ENCODE peak calls at places on chromosomes 12 and 14, in four cellular contexts. V is HepG2, F is K562, M is H1. I is an unnamed sample.

GRCh38 chr12:80838708-80839107 is 99.0 kb downstream of the LIN7A start:
- DNase-seq in V (peak; percentile 2), F (no peak), M (no peak), I (no peak)

GRCh38 chr12:77299001-77299400 is 233.6 kb upstream of the E2F7 start:
- DNase-seq in V (no peak), F (no peak), M (no peak), I (no peak)

GRCh38 chr12:52312086-52312485 is 9.1 kb downstream of the KRT83 start:
- DNase-seq in V (no peak), F (no peak), M (no peak), I (no peak)

GRCh38 chr12:28872654-28873268 is 276.3 kb upstream of the FAR2 start:
- DNase-seq in V (peak; percentile 21), F (peak; percentile 57), M (peak; percentile 77), I (peak; percentile 67)

GRCh38 chr12:117213295-117213808 is 23.1 kb upstream of the FBXO21 start:
- DNase-seq in V (no peak), F (no peak), M (no peak), I (no peak)

GRCh38 chr12:16348435-16349131 is 1.1 kb downstream of the MGST1 start:
- DNase-seq in V (no peak), F (no peak), M (no peak), I (peak; percentile 19)

GRCh38 chr12:51320695-51321320 is 3.2 kb downstream of the BIN2 start:
- DNase-seq in V (no peak), F (peak; percentile 85), M (no peak), I (peak; percentile 26)

GRCh38 chr14:92382677-92383076 is 59.7 kb downstream of the SLC24A4 start:
- DNase-seq in V (no peak), F (no peak), M (no peak), I (no peak)

GRCh38 chr12:52082026-52082667 is 2.6 kb downstream of the SMIM41 start:
- DNase-seq in V (peak; percentile 41), F (no peak), M (no peak), I (peak; percentile 61)

GRCh38 chr14:53193193-53193592 is 40.1 kb upstream of the DDHD1 start:
- DNase-seq in V (no peak), F (no peak), M (no peak), I (peak; percentile 57)

GRCh38 chr14:37623552-37623951 is 28.1 kb downstream of the TTC6 start:
- DNase-seq in V (no peak), F (no peak), M (no peak), I (peak; percentile 81)

GRCh38 chr14:101367421-101368261 is 193.7 kb upstream of the DIO3 start:
- DNase-seq in V (no peak), F (no peak), M (no peak), I (no peak)

GRCh38 chr12:95204141-95204866 is 13.0 kb downstream of the FGD6 start:
- DNase-seq in V (no peak), F (peak; percentile 88), M (peak; percentile 54), I (peak; percentile 95)

GRCh38 chr14:99509871-99510555 is 28.8 kb downstream of the CCNK start:
- DNase-seq in V (no peak), F (no peak), M (no peak), I (no peak)

GRCh38 chr12:6045438-6045837 is 79.0 kb downstream of the VWF start:
- DNase-seq in V (no peak), F (no peak), M (no peak), I (no peak)

GRCh38 chr12:75345531-75345930 is 11.1 kb downstream of the GLIPR1L1 start:
- DNase-seq in V (no peak), F (no peak), M (no peak), I (peak; percentile 28)

GRCh38 chr12:10965511-10965910 is 21.2 kb downstream of the TAS2R50 start:
- DNase-seq in V (no peak), F (no peak), M (no peak), I (no peak)

GRCh38 chr12:674272-674781 is 11.1 kb upstream of the NINJ2 start:
- DNase-seq in V (no peak), F (peak; percentile 17), M (no peak), I (peak; percentile 16)

GRCh38 chr12:70849265-70849960 is 71.1 kb downstream of the PTPRR start:
- DNase-seq in V (peak; percentile 2), F (peak; percentile 24), M (no peak), I (peak; percentile 0)

GRCh38 chr12:267581-268482 is 5.2 kb upstream of the SLC6A13 start:
- DNase-seq in V (no peak), F (no peak), M (no peak), I (peak; percentile 39)

DNA sequence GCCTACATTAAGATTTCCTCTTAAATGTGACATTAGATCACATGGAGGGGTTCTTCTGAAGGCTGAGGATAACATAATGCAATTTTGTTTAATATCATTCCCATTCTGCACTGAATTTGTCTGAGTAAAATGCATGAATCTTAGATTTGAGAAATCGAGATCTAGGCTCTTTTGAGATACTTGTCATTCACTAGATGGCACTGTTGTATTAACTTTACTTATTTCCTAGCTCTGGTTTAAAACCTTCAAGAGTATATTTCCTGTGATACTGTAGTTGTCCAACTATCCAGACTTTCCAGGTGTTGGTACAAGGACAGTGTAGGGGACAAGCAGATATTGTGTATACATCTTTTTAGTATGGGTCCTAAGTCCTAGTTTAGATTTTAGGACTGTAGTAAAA is 91.7 kb upstream of the SEL1L start:
- DNase-seq in V (peak; percentile 28), F (no peak), M (no peak), I (no peak)
- TF ChIP-seq MAFK in V (no peak), F (no peak), M (no peak), I (no peak)

GRCh38 chr14:104965561-104966231 is 12.5 kb downstream of the AHNAK2 start:
- DNase-seq in V (no peak), F (no peak), M (no peak), I (no peak)

GRCh38 chr14:104967144-104967413 is 11.1 kb downstream of the AHNAK2 start:
- DNase-seq in V (no peak), F (no peak), M (no peak), I (no peak)

GRCh38 chr14:104967414-104968152 is 10.6 kb downstream of the AHNAK2 start:
- DNase-seq in V (no peak), F (no peak), M (peak; percentile 80), I (no peak)

GRCh38 chr14:104968153-104968527 is 10.0 kb downstream of the AHNAK2 start:
- DNase-seq in V (no peak), F (no peak), M (peak; percentile 79), I (peak; percentile 35)

DNA sequence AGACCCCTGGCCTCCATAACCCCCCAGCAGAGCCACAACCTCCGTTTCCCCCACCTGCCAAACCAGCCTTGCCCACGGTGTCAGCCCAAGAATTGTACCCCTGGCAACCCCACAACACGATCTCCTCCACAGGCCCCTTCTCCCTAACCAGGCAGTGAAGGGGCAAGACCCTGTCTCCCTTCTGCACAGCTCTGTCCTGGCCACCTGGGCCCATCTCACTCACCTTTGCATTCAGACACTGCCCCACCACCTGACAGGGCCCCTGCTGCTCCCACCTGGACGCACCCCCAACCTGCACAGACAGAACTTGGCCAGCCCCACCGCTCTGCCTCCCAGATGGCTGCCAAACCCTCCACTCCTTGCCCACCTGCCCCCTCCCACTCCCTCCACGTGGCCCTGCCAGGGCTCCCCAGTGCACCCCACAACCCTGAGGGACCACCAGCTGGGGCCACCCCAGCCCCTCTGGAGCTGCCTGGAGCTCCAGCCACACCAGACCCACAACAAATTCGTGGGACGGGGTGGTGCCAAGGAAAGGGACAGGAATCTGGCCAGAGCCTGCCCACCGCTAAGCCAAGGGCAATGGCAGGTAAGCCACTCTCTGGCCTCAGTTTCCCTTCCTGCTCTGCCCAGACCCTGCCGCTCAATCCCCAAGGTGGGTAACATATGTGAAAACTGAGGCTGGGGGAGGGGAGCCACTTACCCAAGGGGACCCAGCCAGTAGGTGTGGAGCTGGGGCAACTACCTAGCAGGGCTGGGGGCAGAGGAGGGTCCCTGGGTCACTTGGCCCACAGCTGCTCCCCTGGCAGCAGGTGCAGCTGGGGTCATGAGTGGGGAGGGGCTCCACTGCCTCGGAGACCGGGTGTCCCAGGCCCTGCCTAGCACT is 11.7 kb downstream of the AHNAK2 start:
- DNase-seq in V (no peak), F (no peak), M (no peak), I (no peak)
- H3K9ac ChIP-seq in V (no peak overlapping the region), F (no peak overlapping the region), M (no peak overlapping the region), I (no peak overlapping the region)

GRCh38 chr12:32178341-32179010 is 71.8 kb downstream of the BICD1 start:
- DNase-seq in V (no peak), F (no peak), M (no peak), I (no peak)

GRCh38 chr12:32183646-32184045 is 77.0 kb downstream of the BICD1 start:
- DNase-seq in V (peak; percentile 48), F (no peak), M (no peak), I (peak; percentile 15)

GRCh38 chr12:32179011-32179395 is 72.4 kb downstream of the BICD1 start:
- DNase-seq in V (no peak), F (no peak), M (no peak), I (no peak)

GRCh38 chr12:32176606-32177005 is 70.0 kb downstream of the BICD1 start:
- DNase-seq in V (no peak), F (no peak), M (no peak), I (no peak)

GRCh38 chr12:32181498-32182175 is 75.0 kb downstream of the BICD1 start:
- DNase-seq in V (no peak), F (no peak), M (no peak), I (no peak)
- TF ChIP-seq MAFK in V (no peak), F (no peak), M (no peak), I (no peak)

GRCh38 chr12:71947645-71948105 is 9.0 kb downstream of the TPH2 start:
- DNase-seq in V (peak; percentile 85), F (no peak), M (peak; percentile 64), I (peak; percentile 86)
- H3K9ac ChIP-seq in V (no peak overlapping the region), F (no peak overlapping the region), M (no peak overlapping the region), I (no peak overlapping the region)

DNA sequence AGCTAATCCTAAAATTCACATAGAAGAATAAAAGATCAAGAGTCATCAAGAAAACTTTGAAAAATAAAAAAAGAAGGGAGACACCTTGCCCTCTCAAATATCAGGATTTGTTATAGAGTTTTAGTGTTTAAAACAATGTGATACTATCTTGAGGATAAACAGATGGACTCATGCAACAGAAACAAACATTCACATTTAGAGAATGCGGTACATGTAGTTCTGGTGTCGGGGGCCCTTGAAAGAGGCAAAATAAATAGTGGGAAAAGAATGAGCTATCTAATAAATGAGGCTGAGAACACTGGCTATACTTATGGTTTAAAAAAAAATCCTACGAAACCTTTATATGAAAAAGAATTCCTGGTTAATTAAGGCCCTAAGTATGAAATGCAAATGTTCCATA is 127.7 kb downstream of the LLPH start:
- DNase-seq in V (no peak), F (no peak), M (no peak), I (peak; percentile 20)
- TF ChIP-seq MAFK in V (no peak), F (no peak), M (no peak), I (no peak)

GRCh38 chr12:106288134-106288509 is 14.4 kb upstream of the TCP11L2 start:
- DNase-seq in V (no peak), F (no peak), M (no peak), I (no peak)

GRCh38 chr12:106290666-106291065 is 11.9 kb upstream of the TCP11L2 start:
- DNase-seq in V (no peak), F (no peak), M (no peak), I (no peak)

GRCh38 chr12:106287364-106287763 is 15.2 kb upstream of the TCP11L2 start:
- DNase-seq in V (no peak), F (no peak), M (no peak), I (no peak)

GRCh38 chr12:106289196-106289681 is 13.3 kb upstream of the TCP11L2 start:
- DNase-seq in V (no peak), F (no peak), M (no peak), I (peak; percentile 61)

GRCh38 chr12:106288510-106289195 is 13.9 kb upstream of the TCP11L2 start:
- DNase-seq in V (peak; percentile 91), F (peak; percentile 32), M (no peak), I (peak; percentile 97)
- H3K9ac ChIP-seq in V (peak overlapping the region; percentile 66), F (peak overlapping the region; percentile 43), M (no peak overlapping the region), I (peak overlapping the region; percentile 5)